ENCODE peak calls at places on chromosomes 6 and 20, in four cellular contexts. C is activated naive CD8-positive, alpha-beta T cell treated with anti-CD3 and anti-CD28 coated beads, Interleukin-2, amount 10 ng/mL, durations not matched to agents 7 days and 5 days; M is T-cell; V is OCI-M1. B is an unnamed sample.

GRCh38 chr6:64904616-64905015 is 802.4 kb downstream of the EYS start:
- DNase-seq in V (no peak), M (no peak), C (no peak), B (no peak)

GRCh38 chr6:15017251-15017650 is 228.6 kb upstream of the JARID2 start:
- DNase-seq in C (no peak), V (peak; percentile 89), M (no peak), B (peak; percentile 54)

GRCh38 chr20:59575653-59576052 is 28.7 kb upstream of the PHACTR3 start:
- DNase-seq in V (no peak), M (no peak), C (no peak), B (no peak)

GRCh38 chr6:113995632-113996031 is 24.7 kb upstream of the HDAC2 start:
- DNase-seq in V (no peak), M (no peak), C (no peak), B (no peak)

GRCh38 chr6:119627908-119628669 is 278.5 kb upstream of the MAN1A1 start:
- DNase-seq in C (no peak), V (peak; percentile 82), M (no peak), B (no peak)

GRCh38 chr6:166942393-166943168 is 13.8 kb downstream of the RNASET2 start:
- DNase-seq in C (no peak), M (peak; percentile 43), V (peak; percentile 95), B (peak; percentile 64)

GRCh38 chr20:22717466-22717865 is 133.1 kb upstream of the FOXA2 start:
- DNase-seq in V (peak; percentile 23), C (no peak), M (no peak), B (no peak)

GRCh38 chr6:84762941-84763396 is 1.4 kb downstream of the TBX18 start:
- DNase-seq in V (no peak), C (no peak), M (no peak), B (no peak)

GRCh38 chr6:30806581-30807183 is 62.3 kb upstream of the IER3 start:
- DNase-seq in C (no peak), V (no peak), M (no peak), B (no peak)

GRCh38 chr6:24910331-24910849 is 25.4 kb downstream of the RIPOR2 start:
- DNase-seq in V (no peak), C (peak; percentile 66), M (no peak), B (no peak)

GRCh38 chr6:81785340-81785739 is 32.9 kb upstream of the TENT5A start:
- DNase-seq in M (no peak), C (no peak), V (no peak), B (no peak)

GRCh38 chr6:54419885-54420284 is 111.6 kb downstream of the TINAG start:
- DNase-seq in V (peak; percentile 56), C (no peak), M (no peak), B (no peak)

B was measured in NB4.